ENCODE peak calls at places on chromosomes 11 and 22, in six cellular contexts. A, T, R, G, H and L are unnamed samples. For H3K4me1, the result is how much of the 10 kb centered on the place peaks cover.

GRCh38 chr11:68872216-68873003 is 30.7 kb upstream of the CPT1A start:
- DNase-seq in A (no peak), T (peak), R (peak), G (no peak), H (no peak), L (no peak)

GRCh38 chr11:57598831-57599155 is 1.3 kb downstream of the SERPING1 start:
- DNase-seq in A (no peak), T (no peak), R (peak), G (no peak), H (no peak), L (no peak)

GRCh38 chr11:35365961-35366360 is 53.4 kb downstream of the SLC1A2 start:
- DNase-seq in A (no peak), T (no peak), R (no peak), G (no peak), H (no peak), L (no peak)

GRCh38 chr11:117950999-117951961 is 22.1 kb upstream of the TMPRSS13 start:
- DNase-seq in A (no peak), T (no peak), R (no peak), G (no peak), H (no peak), L (peak)

GRCh38 chr22:19177164-19178064 is 1.1 kb downstream of the SLC25A1 start:
- DNase-seq in A (no peak), T (no peak), R (peak), G (peak), H (peak), L (no peak)

GRCh38 chr22:30920407-30920806 is 48.2 kb downstream of the MORC2 start:
- DNase-seq in A (peak), T (peak), R (peak), G (peak), H (peak), L (peak)

GRCh38 chr22:44632823-44633478 is 69.1 kb upstream of the PRR5 start:
- DNase-seq in A (no peak), T (no peak), R (no peak), G (no peak), H (no peak), L (no peak)

GRCh38 chr22:17247832-17248231 is 28.6 kb upstream of the ADA2 start:
- DNase-seq in A (no peak), T (no peak), R (no peak), G (no peak), H (peak), L (no peak)

GRCh38 chr11:9274499-9275228 is 9.5 kb upstream of the DENND5A start:
- DNase-seq in A (no peak), T (no peak), R (peak), G (no peak), H (no peak), L (no peak)

GRCh38 chr11:130582994-130583393 is 134.5 kb downstream of the ADAMTS15 start:
- DNase-seq in A (no peak), T (no peak), R (no peak), G (no peak), H (no peak), L (no peak)

GRCh38 chr11:16792426-16792825 is 54.0 kb downstream of the C11orf58 start:
- DNase-seq in A (no peak), T (no peak), R (peak), G (no peak), H (no peak), L (no peak)

GRCh38 chr11:132200303-132200936 is 830.0 kb downstream of the NTM start:
- DNase-seq in A (no peak), T (no peak), R (no peak), G (no peak), H (no peak), L (no peak)

GRCh38 chr11:66689661-66690590 is 12.2 kb upstream of the RBM4B start:
- DNase-seq in A (no peak), T (no peak), R (no peak), G (no peak), H (no peak), L (no peak)

GRCh38 chr22:18992543-18993198 is 56.6 kb upstream of the PRODH start:
- DNase-seq in A (no peak), T (no peak), R (no peak), G (no peak), H (no peak), L (no peak)

GRCh38 chr11:7903940-7904339 is 27.1 kb downstream of the OR10A6 start:
- DNase-seq in A (no peak), T (peak), R (no peak), G (no peak), H (no peak), L (no peak)

GRCh38 chr11:7901319-7901854 is 29.7 kb downstream of the OR10A6 start:
- DNase-seq in A (no peak), T (peak), R (no peak), G (no peak), H (no peak), L (no peak)

GRCh38 chr11:7898666-7899283 is 32.3 kb downstream of the OR10A6 start:
- DNase-seq in A (no peak), T (no peak), R (no peak), G (no peak), H (no peak), L (no peak)

GRCh38 chr11:7899418-7899817 is 31.6 kb downstream of the OR10A6 start:
- DNase-seq in A (no peak), T (no peak), R (no peak), G (no peak), H (no peak), L (no peak)

GRCh38 chr11:7900686-7901085 is 30.4 kb downstream of the OR10A6 start:
- DNase-seq in A (no peak), T (peak), R (no peak), G (no peak), H (no peak), L (no peak)
- TF ChIP-seq EZH2phosphoT487 in A (no peak), T (no peak), R (no peak), G (no peak), H (no peak), L (no peak)

GRCh38 chr22:49670610-49671330 is 156.9 kb downstream of the BRD1 start:
- DNase-seq in A (no peak), T (no peak), R (no peak), G (peak), H (no peak), L (no peak)
- H3K4me3 ChIP-seq in A (no peak), T (no peak), R (no peak), G (peak), H (no peak), L (no peak)

GRCh38 chr11:1856306-1857005 is 3.6 kb downstream of the LSP1 start:
- DNase-seq in A (no peak), T (no peak), R (no peak), G (no peak), H (no peak), L (no peak)
- H3K4me1 ChIP-seq in A (under half), T (under half), R (under half), G (under half), H (under half), L (under half)

GRCh38 chr22:22935056-22935545 is 47.5 kb downstream of the IGLL5 start:
- DNase-seq in A (no peak), T (no peak), R (no peak), G (no peak), H (no peak), L (no peak)

GRCh38 chr22:22936190-22936914 is 48.7 kb downstream of the IGLL5 start:
- DNase-seq in A (no peak), T (no peak), R (no peak), G (no peak), H (no peak), L (no peak)

GRCh38 chr22:22936915-22937656 is 49.5 kb downstream of the IGLL5 start:
- DNase-seq in A (no peak), T (no peak), R (no peak), G (no peak), H (no peak), L (no peak)

GRCh38 chr22:22934543-22935055 is 47.0 kb downstream of the IGLL5 start:
- DNase-seq in A (no peak), T (no peak), R (no peak), G (no peak), H (no peak), L (peak)

DNA sequence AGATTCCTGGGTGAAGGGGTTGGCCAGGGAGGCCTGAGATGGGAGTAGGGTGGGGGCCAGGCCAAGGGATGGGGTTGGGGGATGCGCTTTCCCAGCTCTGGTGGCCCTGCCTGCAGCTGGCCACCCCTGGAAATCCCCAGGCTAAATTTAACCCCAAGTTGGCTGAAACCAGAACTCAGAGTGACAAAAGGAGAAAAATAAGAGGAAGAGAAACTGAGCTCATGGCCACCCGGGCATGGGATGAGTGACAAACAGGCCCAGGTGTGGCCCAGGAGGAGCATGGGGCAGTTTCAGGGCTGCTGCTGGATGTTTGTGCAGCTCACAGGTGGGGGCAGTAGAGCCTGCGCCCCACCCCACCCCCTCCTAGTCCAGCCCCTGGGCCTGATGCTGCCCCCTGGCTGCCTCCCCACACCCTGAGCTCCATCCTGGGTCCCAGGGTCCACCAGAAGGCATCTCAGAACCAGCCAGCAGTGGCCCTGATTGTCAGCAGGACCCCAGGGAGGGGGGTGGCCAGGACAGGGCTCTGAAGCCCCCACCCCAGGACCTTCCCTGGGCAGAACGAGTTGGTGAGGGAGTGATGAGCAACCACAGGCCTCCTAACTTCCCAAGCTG is 48.0 kb downstream of the IGLL5 start:
- DNase-seq in A (no peak), T (no peak), R (no peak), G (no peak), H (peak), L (peak)
- TF ChIP-seq EZH2phosphoT487 in A (no peak), T (no peak), R (no peak), G (no peak), H (no peak), L (no peak)

GRCh38 chr11:112227471-112227870 is 1.2 kb downstream of the PTS start:
- DNase-seq in A (no peak), T (no peak), R (peak), G (no peak), H (no peak), L (no peak)
- H3K4me3 ChIP-seq in A (peak), T (peak), R (peak), G (peak), H (peak), L (peak)

GRCh38 chr22:38452373-38453064 is 2.5 kb downstream of the KCNJ4 start:
- DNase-seq in A (no peak), T (no peak), R (peak), G (no peak), H (peak), L (no peak)
- H3K4me1 ChIP-seq in A (under half), T (under half), R (under half), G (under half), H (under half), L (under half)

DNA sequence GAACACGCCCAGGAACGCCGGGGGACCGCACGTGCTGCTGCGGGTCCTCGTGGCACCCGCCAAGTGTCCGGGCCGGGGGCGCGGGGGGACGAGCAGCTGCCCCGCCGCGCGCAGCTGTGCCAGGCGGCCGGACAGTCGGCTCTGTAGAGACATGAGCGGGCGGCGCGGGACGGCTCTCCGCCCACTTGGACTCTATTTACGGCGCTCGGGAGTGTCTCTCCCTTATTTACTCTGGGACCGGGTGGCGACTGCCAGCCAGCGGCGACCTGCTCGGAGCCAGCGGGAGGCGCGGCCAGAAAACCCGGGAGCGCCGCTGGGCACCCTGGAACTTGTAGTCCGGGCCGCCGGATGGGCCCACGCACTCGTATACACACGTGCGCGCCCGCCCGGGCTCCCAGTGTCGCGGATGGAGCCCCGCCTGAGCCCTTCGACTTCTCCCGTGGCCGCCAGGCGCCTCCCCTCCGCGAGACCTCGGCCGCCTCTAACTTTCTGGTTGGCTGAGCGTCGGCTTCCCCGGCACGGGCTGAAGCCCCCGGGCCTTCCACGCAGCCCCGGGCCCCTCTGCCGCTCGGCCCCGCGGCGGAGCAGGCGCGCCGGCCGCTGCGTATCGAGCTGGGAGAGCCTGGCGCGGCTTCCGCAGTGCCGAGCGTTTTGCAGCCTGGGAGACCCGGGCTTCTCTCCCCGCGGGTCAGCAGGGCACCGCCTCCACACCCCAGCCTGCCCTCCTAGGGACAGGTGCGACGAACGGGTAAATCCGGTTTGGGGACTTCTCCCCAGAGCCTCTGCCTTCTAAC is at the start of gene MACROD1:
- DNase-seq in A (peak), T (peak), R (peak), G (peak), H (peak), L (peak)
- TF ChIP-seq EZH2phosphoT487 in A (no peak), T (no peak), R (no peak), G (no peak), H (no peak), L (no peak)

DNA sequence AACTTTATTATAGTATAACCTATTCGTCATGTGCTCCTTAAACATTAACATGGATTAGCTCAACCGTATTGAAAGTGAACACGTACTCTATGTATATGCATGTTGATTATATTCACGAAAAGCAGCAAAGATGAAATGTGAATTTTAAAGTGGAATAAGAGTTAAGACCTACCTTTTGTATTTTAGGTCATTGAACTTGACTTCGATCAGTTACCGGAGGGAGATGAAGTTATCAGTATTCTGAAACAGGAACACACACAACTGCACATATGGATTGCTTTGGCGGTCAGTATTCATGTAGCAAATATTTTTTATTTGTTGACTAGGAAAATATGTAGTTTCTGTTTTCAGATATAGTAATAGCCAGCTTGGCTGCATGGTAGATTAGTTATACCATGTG is 1.4 kb downstream of the CTR9 start:
- DNase-seq in A (no peak), T (no peak), R (no peak), G (no peak), H (no peak), L (no peak)
- H3K4me3 ChIP-seq in A (peak), T (peak), R (peak), G (peak), H (peak), L (peak)

DNA sequence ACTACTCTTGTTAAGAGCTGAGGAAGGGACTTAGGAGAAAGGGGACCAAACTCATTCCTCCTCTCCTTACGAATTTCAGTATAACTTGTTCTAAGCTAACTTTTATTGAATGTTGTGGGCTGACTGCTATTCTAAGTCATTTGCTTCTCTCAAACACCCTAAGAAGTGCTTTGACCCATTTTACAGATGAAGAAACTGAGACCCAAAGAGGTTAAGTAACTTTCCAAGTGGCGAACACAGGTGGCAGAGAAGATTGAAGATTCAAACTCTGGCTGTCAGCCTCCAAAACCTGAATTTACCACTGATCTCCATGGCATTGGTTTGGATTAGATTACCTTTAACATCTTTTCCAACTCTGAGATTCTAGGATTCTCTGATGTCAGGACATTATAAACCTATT is 52.2 kb downstream of the TIMP3 start:
- DNase-seq in A (no peak), T (no peak), R (no peak), G (no peak), H (no peak), L (no peak)
- H3K4me1 ChIP-seq in A (under half), T (under half), R (under half), G (under half), H (under half), L (under half)